ENCODE peak calls at places on chromosomes 1 and 21, in nine cellular contexts. O is pons; H is memory B cell; M is psoas muscle; J is HEK293T; W is iris pigment epithelial cell; G is cardiac muscle cell; N is CD8-positive, alpha-beta memory T cell; K is naive B cell. F is an unnamed sample.

GRCh38 chr1:163565171-163565570 is 243.4 kb downstream of the NUF2 start:
- DNase-seq in W (no peak), O (no peak), H (no peak), G (no peak), N (no peak), J (no peak), M (no peak), K (no peak), F (no peak)

GRCh38 chr1:79745928-79746327 is 739.4 kb upstream of the ADGRL4 start:
- DNase-seq in M (no peak), H (no peak), K (no peak), J (no peak), N (no peak), O (no peak), W (no peak), G (no peak), F (no peak)

GRCh38 chr1:101506541-101507164 is 269.8 kb downstream of the S1PR1 start:
- DNase-seq in W (peak), G (peak), O (peak), N (no peak), H (peak), M (no peak), K (peak), J (peak), F (peak)

GRCh38 chr1:110945626-110946025 is 18.1 kb downstream of the LRIF1 start:
- DNase-seq in G (no peak), O (no peak), N (no peak), H (no peak), J (no peak), W (peak), K (no peak), M (no peak), F (no peak)

GRCh38 chr1:21323091-21323490 is 32.8 kb upstream of the ECE1 start:
- DNase-seq in K (no peak), O (no peak), M (no peak), W (no peak), G (peak), J (no peak), H (no peak), N (no peak), F (peak)

GRCh38 chr1:161962094-161962887 is 61.4 kb downstream of the OLFML2B start:
- DNase-seq in O (no peak), J (no peak), H (no peak), N (no peak), K (no peak), M (no peak), G (peak), W (peak), F (peak)

GRCh38 chr1:1858382-1859086 is 32.4 kb downstream of the GNB1 start:
- DNase-seq in W (peak), K (peak), M (peak), H (no peak), N (peak), G (peak), J (peak), O (peak), F (peak)

GRCh38 chr1:7136166-7136953 is 351.1 kb downstream of the CAMTA1 start:
- DNase-seq in J (no peak), M (no peak), G (no peak), N (no peak), K (no peak), H (no peak), W (no peak), O (no peak), F (no peak)

GRCh38 chr1:204288061-204288588 is 71.6 kb downstream of the PLEKHA6 start:
- DNase-seq in O (no peak), M (peak), J (peak), K (no peak), H (no peak), G (peak), N (no peak), W (peak), F (no peak)

GRCh38 chr1:165235158-165235776 is 121.2 kb downstream of the LMX1A start:
- DNase-seq in N (no peak), O (no peak), H (no peak), W (no peak), J (peak), K (no peak), G (no peak), M (peak), F (no peak)

GRCh38 chr1:200415693-200416593 is 6.1 kb upstream of the ZNF281 start:
- DNase-seq in O (no peak), H (no peak), N (no peak), J (no peak), M (peak), G (peak), W (peak), K (no peak), F (peak)

GRCh38 chr1:168081373-168082007 is 55.2 kb downstream of the GPR161 start:
- DNase-seq in O (peak), N (no peak), K (no peak), M (no peak), H (no peak), W (peak), G (peak), J (no peak), F (peak)

GRCh38 chr1:56584910-56585528 is 5.7 kb upstream of the PLPP3 start:
- DNase-seq in W (peak), N (no peak), H (peak), O (peak), J (peak), G (peak), M (no peak), K (peak), F (peak)

GRCh38 chr1:18489417-18490143 is 8.8 kb downstream of the KLHDC7A start:
- DNase-seq in H (no peak), O (no peak), W (no peak), N (no peak), J (no peak), G (no peak), M (no peak), K (no peak), F (no peak)

GRCh38 chr1:170067253-170067819 is 7.2 kb downstream of the KIFAP3 start:
- DNase-seq in J (no peak), H (no peak), N (no peak), K (no peak), O (no peak), M (no peak), W (no peak), G (peak), F (peak)

GRCh38 chr1:59682405-59683080 is 132.2 kb upstream of the HOOK1 start:
- DNase-seq in G (no peak), K (no peak), M (no peak), H (no peak), J (no peak), N (no peak), O (no peak), W (peak), F (peak)

GRCh38 chr21:17585875-17586450 is 26.7 kb downstream of the BTG3 start:
- DNase-seq in M (no peak), H (no peak), N (no peak), K (peak), J (peak), G (peak), W (peak), O (peak), F (peak)

GRCh38 chr1:112423207-112423606 is 27.2 kb downstream of the CTTNBP2NL start:
- DNase-seq in W (no peak), G (no peak), O (no peak), J (no peak), K (no peak), M (no peak), N (no peak), H (no peak), F (no peak)

GRCh38 chr1:92583821-92584760 is 97.4 kb upstream of the GFI1 start:
- DNase-seq in N (no peak), J (no peak), K (no peak), G (peak), H (no peak), O (no peak), W (peak), M (no peak), F (peak)

GRCh38 chr21:42781981-42782722 is 97.2 kb downstream of the WDR4 start:
- DNase-seq in M (no peak), K (no peak), W (no peak), H (no peak), J (no peak), N (no peak), G (no peak), O (no peak), F (no peak)

GRCh38 chr1:162562452-162562828 is 918 bp downstream of the UAP1 start:
- DNase-seq in N (no peak), O (peak), G (peak), M (no peak), H (no peak), J (no peak), W (peak), K (no peak), F (peak)

GRCh38 chr1:10754571-10755329 is 41.7 kb downstream of the CASZ1 start:
- DNase-seq in M (no peak), K (no peak), O (no peak), J (no peak), W (no peak), G (no peak), N (no peak), H (no peak), F (no peak)

GRCh38 chr1:223455470-223455869 is 62.3 kb downstream of the CCDC185 start:
- DNase-seq in G (no peak), M (no peak), N (no peak), O (no peak), J (no peak), K (no peak), H (no peak), W (no peak), F (no peak)

GRCh38 chr1:225907341-225907740 is 16.7 kb downstream of the PYCR2 start:
- DNase-seq in K (no peak), W (no peak), M (no peak), N (no peak), J (no peak), G (no peak), H (no peak), O (no peak), F (no peak)

GRCh38 chr21:29299906-29300546 is 1.3 kb downstream of the BACH1 start:
- DNase-seq in O (peak), G (peak), K (no peak), M (peak), W (peak), H (peak), J (peak), N (peak), F (peak)

GRCh38 chr1:17434016-17434415 is 5.5 kb downstream of the RCC2 start:
- DNase-seq in W (no peak), O (no peak), H (no peak), M (no peak), N (no peak), K (no peak), J (no peak), G (no peak), F (no peak)

GRCh38 chr1:203656796-203657620 is 30.4 kb downstream of the ATP2B4 start:
- DNase-seq in G (no peak), H (no peak), N (no peak), K (no peak), O (no peak), M (no peak), J (no peak), W (no peak), F (no peak)

GRCh38 chr1:233025156-233025555 is 74.7 kb downstream of the NTPCR start:
- DNase-seq in H (no peak), G (peak), K (no peak), N (no peak), M (peak), O (peak), J (peak), W (peak), F (no peak)

GRCh38 chr1:22778408-22778807 is 67.8 kb downstream of the EPHB2 start:
- DNase-seq in N (no peak), G (no peak), O (no peak), M (no peak), K (no peak), H (no peak), J (no peak), W (no peak), F (no peak)

GRCh38 chr1:197917813-197918646 is 858 bp downstream of the LHX9 start:
- DNase-seq in G (no peak), H (peak), N (no peak), K (no peak), W (no peak), J (no peak), O (no peak), M (no peak), F (no peak)

GRCh38 chr1:168966217-168966616 is 140.3 kb upstream of the ATP1B1 start:
- DNase-seq in J (no peak), G (no peak), H (no peak), O (no peak), K (no peak), N (no peak), M (no peak), W (no peak), F (no peak)

F was measured in fibroblast of the aortic adventitia.